ENCODE peak calls at places on chromosomes 4 and X, in eight cellular contexts. One of them, this sample, is unnamed.

GRCh38 chrX:9911479-9911878 is 55.7 kb upstream of the CLDN34 start:
- DNase-seq in tibial artery: no peak
- DNase-seq in cardiac muscle cell: peak; percentile 72
- DNase-seq in neural progenitor cell: no peak
- DNase-seq in activated T-cell treated with anti-CD3 and anti-CD28 coated beads for 1 hour: no peak
- DNase-seq in NCI-H1092 treated with DMSO at 0.1 percent for 48 hours: no peak
- DNase-seq in activated naive CD4-positive, alpha-beta T cell treated with anti-CD3 and anti-CD28 coated beads for 36 hours: no peak
- DNase-seq in HTR-8/SVneo: peak; percentile 20
- DNase-seq in this sample: no peak

GRCh38 chr4:3069661-3070199 is 4.6 kb downstream of the HTT-AS start:
- DNase-seq in tibial artery: no peak
- DNase-seq in cardiac muscle cell: no peak
- DNase-seq in neural progenitor cell: no peak
- DNase-seq in activated T-cell treated with anti-CD3 and anti-CD28 coated beads for 1 hour: no peak
- DNase-seq in NCI-H1092 treated with DMSO at 0.1 percent for 48 hours: no peak
- DNase-seq in activated naive CD4-positive, alpha-beta T cell treated with anti-CD3 and anti-CD28 coated beads for 36 hours: no peak
- DNase-seq in HTR-8/SVneo: no peak
- DNase-seq in this sample: no peak

GRCh38 chrX:1205681-1206611 is 6.5 kb downstream of the CRLF2 start:
- DNase-seq in tibial artery: no peak
- DNase-seq in cardiac muscle cell: peak; percentile 44
- DNase-seq in neural progenitor cell: peak; percentile 94
- DNase-seq in activated T-cell treated with anti-CD3 and anti-CD28 coated beads for 1 hour: no peak
- DNase-seq in NCI-H1092 treated with DMSO at 0.1 percent for 48 hours: no peak
- DNase-seq in activated naive CD4-positive, alpha-beta T cell treated with anti-CD3 and anti-CD28 coated beads for 36 hours: peak; percentile 67
- DNase-seq in HTR-8/SVneo: peak; percentile 50
- DNase-seq in this sample: peak; percentile 29

GRCh38 chr4:76339364-76339763 is 32.8 kb downstream of the STBD1 start:
- DNase-seq in tibial artery: no peak
- DNase-seq in cardiac muscle cell: no peak
- DNase-seq in neural progenitor cell: no peak
- DNase-seq in activated T-cell treated with anti-CD3 and anti-CD28 coated beads for 1 hour: no peak
- DNase-seq in NCI-H1092 treated with DMSO at 0.1 percent for 48 hours: no peak
- DNase-seq in activated naive CD4-positive, alpha-beta T cell treated with anti-CD3 and anti-CD28 coated beads for 36 hours: no peak
- DNase-seq in HTR-8/SVneo: no peak
- DNase-seq in this sample: no peak

GRCh38 chr4:2908686-2909085 is 54.5 kb downstream of the NOP14 start:
- DNase-seq in tibial artery: no peak
- DNase-seq in cardiac muscle cell: no peak
- DNase-seq in neural progenitor cell: no peak
- DNase-seq in activated T-cell treated with anti-CD3 and anti-CD28 coated beads for 1 hour: no peak
- DNase-seq in NCI-H1092 treated with DMSO at 0.1 percent for 48 hours: no peak
- DNase-seq in activated naive CD4-positive, alpha-beta T cell treated with anti-CD3 and anti-CD28 coated beads for 36 hours: no peak
- DNase-seq in HTR-8/SVneo: no peak
- DNase-seq in this sample: no peak

GRCh38 chrX:38973327-38973726 is 172.1 kb downstream of the MID1IP1 start:
- DNase-seq in tibial artery: no peak
- DNase-seq in cardiac muscle cell: peak; percentile 64
- DNase-seq in neural progenitor cell: no peak
- DNase-seq in activated T-cell treated with anti-CD3 and anti-CD28 coated beads for 1 hour: no peak
- DNase-seq in NCI-H1092 treated with DMSO at 0.1 percent for 48 hours: no peak
- DNase-seq in activated naive CD4-positive, alpha-beta T cell treated with anti-CD3 and anti-CD28 coated beads for 36 hours: no peak
- DNase-seq in HTR-8/SVneo: no peak
- DNase-seq in this sample: no peak

GRCh38 chrX:115419094-115419493 is 129.6 kb downstream of the LUZP4 start:
- DNase-seq in tibial artery: no peak
- DNase-seq in cardiac muscle cell: peak; percentile 31
- DNase-seq in neural progenitor cell: no peak
- DNase-seq in activated T-cell treated with anti-CD3 and anti-CD28 coated beads for 1 hour: no peak
- DNase-seq in NCI-H1092 treated with DMSO at 0.1 percent for 48 hours: no peak
- DNase-seq in activated naive CD4-positive, alpha-beta T cell treated with anti-CD3 and anti-CD28 coated beads for 36 hours: no peak
- DNase-seq in HTR-8/SVneo: no peak
- DNase-seq in this sample: no peak

GRCh38 chr4:82776925-82777542 is 21.6 kb downstream of the SCD5 start:
- DNase-seq in tibial artery: no peak
- DNase-seq in cardiac muscle cell: peak; percentile 39
- DNase-seq in neural progenitor cell: no peak
- DNase-seq in activated T-cell treated with anti-CD3 and anti-CD28 coated beads for 1 hour: no peak
- DNase-seq in NCI-H1092 treated with DMSO at 0.1 percent for 48 hours: no peak
- DNase-seq in activated naive CD4-positive, alpha-beta T cell treated with anti-CD3 and anti-CD28 coated beads for 36 hours: no peak
- DNase-seq in HTR-8/SVneo: no peak
- DNase-seq in this sample: no peak

GRCh38 chrX:152601848-152602616 is 35.7 kb upstream of the GABRQ start:
- DNase-seq in tibial artery: no peak
- DNase-seq in cardiac muscle cell: no peak
- DNase-seq in neural progenitor cell: peak; percentile 29
- DNase-seq in activated T-cell treated with anti-CD3 and anti-CD28 coated beads for 1 hour: no peak
- DNase-seq in NCI-H1092 treated with DMSO at 0.1 percent for 48 hours: no peak
- DNase-seq in activated naive CD4-positive, alpha-beta T cell treated with anti-CD3 and anti-CD28 coated beads for 36 hours: peak; percentile 14
- DNase-seq in HTR-8/SVneo: no peak
- DNase-seq in this sample: no peak

GRCh38 chrX:106752101-106752678 is 25.7 kb downstream of the RNF128 start:
- DNase-seq in tibial artery: no peak
- DNase-seq in cardiac muscle cell: peak; percentile 10
- DNase-seq in neural progenitor cell: peak; percentile 42
- DNase-seq in activated T-cell treated with anti-CD3 and anti-CD28 coated beads for 1 hour: no peak
- DNase-seq in NCI-H1092 treated with DMSO at 0.1 percent for 48 hours: no peak
- DNase-seq in activated naive CD4-positive, alpha-beta T cell treated with anti-CD3 and anti-CD28 coated beads for 36 hours: no peak
- DNase-seq in HTR-8/SVneo: no peak
- DNase-seq in this sample: no peak

GRCh38 chrX:125402807-125403206 is 83.1 kb downstream of the TEX13C start:
- DNase-seq in tibial artery: no peak
- DNase-seq in cardiac muscle cell: no peak
- DNase-seq in neural progenitor cell: no peak
- DNase-seq in activated T-cell treated with anti-CD3 and anti-CD28 coated beads for 1 hour: no peak
- DNase-seq in NCI-H1092 treated with DMSO at 0.1 percent for 48 hours: no peak
- DNase-seq in activated naive CD4-positive, alpha-beta T cell treated with anti-CD3 and anti-CD28 coated beads for 36 hours: no peak
- DNase-seq in HTR-8/SVneo: no peak
- DNase-seq in this sample: no peak